ENCODE peak calls at places on chromosomes 1 and 21, in eight cellular contexts. I is IMR-90, Y is prostate gland, D is uterus, Z is Peyer's patch, U is H1, F is K562, A is ovary. Q is an unnamed sample. For H3K27me3, the result is how much of the 10 kb centered on the place peaks cover.

GRCh38 chr1:15345711-15346355 is 63.9 kb upstream of the EFHD2 start:
- DNase-seq in Z (peak), D (no peak), A (no peak), Y (no peak), U (no peak), I (no peak), F (peak), Q (peak)

GRCh38 chr1:82284213-82284612 is 483.5 kb downstream of the ADGRL2 start:
- DNase-seq in A (no peak), Z (no peak), U (no peak), F (no peak), D (no peak), I (no peak), Y (no peak), Q (no peak)

GRCh38 chr1:48109390-48110009 is 112.3 kb upstream of the TRABD2B start:
- DNase-seq in A (peak), D (no peak), F (peak), I (peak), U (no peak), Y (peak), Z (no peak), Q (no peak)

GRCh38 chr21:45642122-45642813 is 1.3 kb upstream of the PCBP3 start:
- DNase-seq in Y (no peak), F (no peak), U (no peak), D (no peak), Z (no peak), A (no peak), I (no peak), Q (no peak)

GRCh38 chr1:232923739-232924386 is 26.5 kb upstream of the NTPCR start:
- DNase-seq in Y (no peak), F (no peak), Z (peak), A (no peak), D (no peak), I (peak), U (no peak), Q (no peak)

GRCh38 chr21:37341254-37341960 is 25.2 kb upstream of the DYRK1A start:
- DNase-seq in Z (no peak), F (peak), I (peak), A (no peak), U (no peak), Y (no peak), D (no peak), Q (no peak)

GRCh38 chr1:75233302-75233929 is 99.2 kb downstream of the LHX8 start:
- DNase-seq in D (no peak), I (peak), A (no peak), Y (no peak), F (peak), Z (no peak), U (no peak), Q (no peak)

GRCh38 chr1:9097947-9098705 is 28.7 kb upstream of the SLC2A5 start:
- DNase-seq in D (no peak), U (no peak), I (no peak), Z (no peak), Y (no peak), F (no peak), A (no peak), Q (no peak)

GRCh38 chr1:66055092-66055491 is 262.4 kb downstream of the PDE4B start:
- DNase-seq in U (no peak), A (no peak), D (no peak), I (no peak), Y (no peak), F (no peak), Z (no peak), Q (no peak)

GRCh38 chr1:10530281-10530740 is 55.6 kb downstream of the PEX14 start:
- DNase-seq in U (peak), D (no peak), Y (peak), I (peak), A (peak), F (no peak), Z (peak), Q (peak)

GRCh38 chr21:35945089-35945671 is 115.1 kb downstream of the SETD4 start:
- DNase-seq in A (no peak), Z (no peak), I (no peak), U (no peak), Y (no peak), D (no peak), F (peak), Q (no peak)

GRCh38 chr1:42747125-42747524 is 7.1 kb upstream of the CLDN19 start:
- DNase-seq in Z (peak), Y (no peak), A (peak), I (no peak), U (no peak), D (no peak), F (peak), Q (no peak)

GRCh38 chr1:33118274-33118673 is 37.3 kb downstream of the AZIN2 start:
- DNase-seq in F (no peak), Z (no peak), I (no peak), U (no peak), Y (no peak), D (no peak), A (no peak), Q (no peak)

GRCh38 chr1:225746361-225747179 is 31.1 kb upstream of the SRP9 start:
- DNase-seq in U (peak), Y (peak), I (peak), A (peak), F (no peak), Z (peak), D (peak), Q (peak)

GRCh38 chr1:22406722-22407495 is 44.7 kb upstream of the ZBTB40 start:
- DNase-seq in A (no peak), U (no peak), D (no peak), I (peak), Z (no peak), Y (no peak), F (no peak), Q (no peak)

GRCh38 chr1:233598891-233599541 is 14.9 kb upstream of the KCNK1 start:
- DNase-seq in F (no peak), Z (no peak), Y (no peak), D (no peak), U (no peak), I (no peak), A (no peak), Q (no peak)

GRCh38 chr1:87017994-87018672 is 103.7 kb downstream of the HS2ST1 start:
- DNase-seq in F (no peak), I (no peak), A (no peak), D (no peak), Y (no peak), U (no peak), Z (no peak), Q (no peak)

GRCh38 chr1:240539700-240540414 is 72.1 kb downstream of the GREM2 start:
- DNase-seq in D (no peak), I (no peak), Y (no peak), F (no peak), U (no peak), Z (no peak), A (no peak), Q (no peak)

GRCh38 chr1:247294282-247294681 is 37.4 kb downstream of the ZNF496 start:
- DNase-seq in D (no peak), F (no peak), A (no peak), U (no peak), I (peak), Y (no peak), Z (no peak), Q (no peak)

GRCh38 chr1:160342520-160342919 is 530 bp downstream of the COPA start:
- DNase-seq in Z (no peak), F (peak), I (no peak), Y (no peak), A (no peak), D (no peak), U (no peak), Q (no peak)

GRCh38 chr1:37946703-37947360 is at the start of gene INPP5B:
- DNase-seq in I (peak), Y (peak), A (peak), F (peak), U (peak), Z (peak), D (peak), Q (peak)

GRCh38 chr1:178060789-178061556 is 32.9 kb upstream of the RASAL2 start:
- DNase-seq in Y (no peak), U (peak), A (no peak), D (peak), Z (no peak), F (no peak), I (peak), Q (no peak)

GRCh38 chr1:178412400-178412770 is 84.4 kb downstream of the CLEC20A start:
- DNase-seq in Y (no peak), D (no peak), U (no peak), Z (no peak), A (no peak), F (no peak), I (peak), Q (no peak)

GRCh38 chr1:172928412-172928811 is 122.3 kb downstream of the TNFSF18 start:
- DNase-seq in U (no peak), I (peak), D (no peak), Y (no peak), Z (no peak), A (no peak), F (no peak), Q (no peak)

GRCh38 chr1:232282541-232282940 is 347.4 kb downstream of the SIPA1L2 start:
- DNase-seq in D (no peak), Z (no peak), Y (no peak), I (no peak), F (no peak), A (no peak), U (no peak), Q (no peak)

GRCh38 chr1:25641931-25642611 is 25.5 kb downstream of the MAN1C1 start:
- DNase-seq in A (no peak), F (no peak), Z (no peak), D (peak), U (no peak), I (peak), Y (no peak), Q (no peak)

GRCh38 chr1:25640646-25641328 is 24.2 kb downstream of the MAN1C1 start:
- DNase-seq in I (no peak), U (no peak), D (no peak), A (no peak), F (no peak), Y (no peak), Z (no peak), Q (no peak)

GRCh38 chr1:25643962-25644361 is 27.4 kb downstream of the MAN1C1 start:
- DNase-seq in F (no peak), D (no peak), U (no peak), I (no peak), A (no peak), Y (no peak), Z (no peak), Q (no peak)

GRCh38 chr1:25642710-25643109 is 26.1 kb downstream of the MAN1C1 start:
- DNase-seq in U (no peak), I (peak), Y (no peak), Z (peak), F (no peak), D (no peak), A (no peak), Q (no peak)

DNA sequence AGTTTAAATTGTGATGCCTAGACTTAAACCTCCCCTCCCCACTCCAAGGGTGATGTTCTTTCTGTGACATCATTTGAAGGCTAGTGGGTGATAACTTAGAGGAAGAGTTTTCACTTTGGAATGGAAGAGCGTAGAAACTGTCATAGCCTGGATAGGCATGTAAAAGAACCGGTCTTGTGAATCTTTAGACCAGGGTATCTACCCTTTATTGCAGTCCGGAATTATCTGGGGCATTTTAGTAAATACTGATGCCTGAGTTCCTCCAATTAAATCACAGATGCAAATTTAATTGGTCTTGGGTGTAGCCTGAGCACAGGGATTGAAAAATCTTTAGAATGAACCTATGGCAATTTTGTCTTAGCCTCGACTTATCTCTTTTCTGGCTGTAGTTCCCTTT is 24.7 kb downstream of the MAN1C1 start:
- DNase-seq in F (no peak), Y (no peak), Z (no peak), I (no peak), U (no peak), A (no peak), D (no peak), Q (no peak)
- H3K27me3 ChIP-seq in F (under half), Y (under half), Z (under half), I (under half), U (under half), A (under half), D (under half), Q (under half)

GRCh38 chr1:91798241-91798648 is 87.7 kb downstream of the TGFBR3 start:
- DNase-seq in Z (no peak), F (no peak), I (no peak), Y (no peak), U (no peak), D (no peak), A (no peak), Q (no peak)
- H3K27ac ChIP-seq in Z (peak), F (no peak), I (no peak), Y (no peak), U (no peak), D (peak), A (no peak), Q (peak)

DNA sequence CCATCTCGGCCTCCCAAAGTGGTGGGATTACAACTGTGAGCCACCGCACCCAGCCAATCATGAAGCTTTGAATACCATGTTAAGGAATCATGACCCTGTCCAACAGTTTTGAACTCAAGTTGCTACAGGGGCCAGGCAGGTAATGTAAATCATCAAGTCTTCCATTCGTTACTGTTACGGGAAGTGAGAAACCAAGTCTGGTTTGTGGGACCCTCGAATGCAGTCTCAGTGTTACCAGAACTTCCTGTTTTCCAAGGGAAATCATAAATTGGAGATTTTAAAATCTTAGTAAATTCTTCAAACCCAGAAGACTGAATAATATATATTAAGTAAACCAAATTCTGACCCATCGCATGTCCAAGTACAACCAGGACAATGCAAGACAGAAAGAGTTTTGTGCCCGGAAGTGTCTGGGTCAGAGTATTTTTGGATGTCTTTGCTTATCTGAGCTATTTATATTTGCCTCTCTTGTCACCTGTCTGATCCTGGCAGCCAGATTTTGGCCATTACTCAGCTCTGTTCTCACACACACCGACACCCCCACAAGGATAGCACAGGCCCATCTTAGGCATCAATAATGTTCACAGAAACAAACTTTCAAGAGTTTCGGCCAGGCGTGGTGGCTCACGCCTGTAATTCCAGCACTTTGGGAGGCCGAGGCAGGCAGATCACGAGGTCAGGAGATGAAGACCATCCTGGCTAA is 8.8 kb downstream of the ATP5IF1 start:
- DNase-seq in D (no peak), I (no peak), A (no peak), Z (no peak), Y (no peak), F (no peak), U (no peak), Q (no peak)
- TF ChIP-seq POLR2A in D (no peak), I (no peak), A (no peak), Z (no peak), Y (no peak), F (no peak), U (no peak), Q (no peak)

DNA sequence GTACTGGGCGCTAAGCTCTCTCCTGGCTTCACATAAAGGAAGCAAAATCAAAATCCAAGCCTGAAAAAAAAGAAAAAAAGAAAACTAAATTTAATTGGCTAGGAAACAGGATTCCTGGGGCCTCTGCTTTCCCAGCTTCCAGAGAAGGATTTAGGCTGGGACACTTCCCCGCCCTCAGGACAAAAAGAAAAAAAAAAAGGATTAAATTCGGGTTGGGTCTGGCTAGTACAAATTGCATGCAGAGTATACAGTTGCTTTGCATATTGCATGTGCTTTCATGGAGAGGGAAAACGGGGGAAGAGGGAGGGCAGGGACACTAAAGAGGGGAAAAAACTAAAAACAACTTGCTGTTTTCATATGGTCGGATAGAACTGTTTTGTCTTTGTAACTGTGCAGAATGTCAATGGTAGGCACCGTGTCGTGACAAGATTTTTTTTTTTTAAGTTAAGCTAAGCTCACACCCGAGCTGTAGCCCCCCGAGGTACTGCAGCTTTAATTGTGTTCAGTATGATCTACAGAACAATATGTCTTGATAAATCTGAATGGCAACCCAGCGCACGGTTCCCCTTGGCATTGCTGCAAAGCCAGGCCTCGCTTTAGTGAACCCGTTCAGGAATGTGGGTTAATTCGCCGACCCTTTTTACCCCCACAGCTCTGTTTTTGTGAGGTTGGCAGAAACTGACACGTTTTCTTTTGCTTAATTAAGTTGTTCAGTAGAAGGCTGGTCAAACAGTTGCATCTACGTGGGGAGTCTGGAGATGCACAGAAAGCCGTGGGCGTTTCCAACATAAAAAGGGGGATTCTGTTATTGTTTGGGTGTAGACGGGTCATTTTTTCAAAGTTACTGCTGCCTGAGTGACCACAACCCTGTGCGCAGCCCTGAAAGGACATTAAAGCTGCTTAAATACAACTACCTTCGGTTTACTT is 43.0 kb downstream of the OLIG1 start:
- DNase-seq in Z (no peak), F (no peak), I (no peak), U (no peak), Y (no peak), A (no peak), D (no peak), Q (no peak)
- H3K27me3 ChIP-seq in Z (under half), F (half or more), I (half or more), U (under half), Y (under half), A (under half), D (under half), Q (under half)

GRCh38 chr1:245859510-245860114 is 647.5 kb downstream of the SMYD3 start:
- DNase-seq in U (no peak), D (no peak), I (peak), Y (no peak), Z (no peak), A (no peak), F (no peak), Q (no peak)
- H3K27ac ChIP-seq in U (no peak), D (no peak), I (peak), Y (no peak), Z (no peak), A (no peak), F (peak), Q (no peak)